ENCODE peak calls at places on chromosomes 7 and 10, in ten cellular contexts. One of them, this sample, is unnamed.

GRCh38 chr10:3066317-3066931 is 924 bp upstream of the PFKP start:
- ATAC-seq in HepG2: no peak
- ATAC-seq in gastrocnemius medialis: no peak
- ATAC-seq in left lung: peak; percentile 4
- ATAC-seq in Panc1: peak; percentile 9
- ATAC-seq in IMR-90: no peak
- ATAC-seq in HCT116: no peak
- ATAC-seq in upper lobe of right lung: peak; percentile 6
- ATAC-seq in lung: no peak
- ATAC-seq in heart right ventricle: peak; percentile 65
- ATAC-seq in this sample: no peak

GRCh38 chr7:76403780-76404494 is 5.6 kb downstream of the SSC4D start:
- ATAC-seq in upper lobe of right lung: peak; percentile 88
- ATAC-seq in HepG2: no peak
- ATAC-seq in heart right ventricle: peak; percentile 51
- ATAC-seq in HCT116: peak; percentile 45
- ATAC-seq in IMR-90: no peak
- ATAC-seq in left lung: peak; percentile 68
- ATAC-seq in lung: peak; percentile 61
- ATAC-seq in Panc1: no peak
- ATAC-seq in gastrocnemius medialis: no peak
- ATAC-seq in this sample: peak; percentile 56

GRCh38 chr7:117673367-117673766 is 193.5 kb downstream of the CFTR start:
- ATAC-seq in lung: peak; percentile 77
- ATAC-seq in HepG2: no peak
- ATAC-seq in gastrocnemius medialis: no peak
- ATAC-seq in Panc1: no peak
- ATAC-seq in left lung: peak; percentile 93
- ATAC-seq in upper lobe of right lung: peak; percentile 93
- ATAC-seq in heart right ventricle: peak; percentile 42
- ATAC-seq in HCT116: no peak
- ATAC-seq in IMR-90: no peak
- ATAC-seq in this sample: no peak

GRCh38 chr7:118152149-118152548 is 31.8 kb upstream of the LSM8 start:
- ATAC-seq in Panc1: no peak
- ATAC-seq in left lung: no peak
- ATAC-seq in gastrocnemius medialis: no peak
- ATAC-seq in IMR-90: no peak
- ATAC-seq in lung: no peak
- ATAC-seq in upper lobe of right lung: no peak
- ATAC-seq in heart right ventricle: no peak
- ATAC-seq in HepG2: no peak
- ATAC-seq in HCT116: no peak
- ATAC-seq in this sample: no peak

GRCh38 chr7:70787772-70788171 is 344.2 kb upstream of the GALNT17 start:
- ATAC-seq in IMR-90: no peak
- ATAC-seq in gastrocnemius medialis: no peak
- ATAC-seq in lung: no peak
- ATAC-seq in left lung: no peak
- ATAC-seq in Panc1: no peak
- ATAC-seq in upper lobe of right lung: no peak
- ATAC-seq in HepG2: no peak
- ATAC-seq in HCT116: no peak
- ATAC-seq in heart right ventricle: no peak
- ATAC-seq in this sample: no peak

GRCh38 chr7:25664593-25664992 is 436.3 kb upstream of the NPVF start:
- ATAC-seq in lung: no peak
- ATAC-seq in HCT116: no peak
- ATAC-seq in Panc1: no peak
- ATAC-seq in gastrocnemius medialis: no peak
- ATAC-seq in HepG2: no peak
- ATAC-seq in IMR-90: no peak
- ATAC-seq in upper lobe of right lung: no peak
- ATAC-seq in left lung: no peak
- ATAC-seq in heart right ventricle: no peak
- ATAC-seq in this sample: no peak

GRCh38 chr7:139105037-139105382 is 4.5 kb downstream of the ZC3HAV1 start:
- ATAC-seq in upper lobe of right lung: no peak
- ATAC-seq in gastrocnemius medialis: no peak
- ATAC-seq in HepG2: no peak
- ATAC-seq in lung: no peak
- ATAC-seq in HCT116: no peak
- ATAC-seq in Panc1: no peak
- ATAC-seq in left lung: no peak
- ATAC-seq in IMR-90: no peak
- ATAC-seq in heart right ventricle: no peak
- ATAC-seq in this sample: no peak

GRCh38 chr10:96334888-96335526 is 23.8 kb downstream of the OPALIN start:
- ATAC-seq in heart right ventricle: peak; percentile 51
- ATAC-seq in gastrocnemius medialis: no peak
- ATAC-seq in lung: no peak
- ATAC-seq in Panc1: peak; percentile 83
- ATAC-seq in HepG2: peak; percentile 76
- ATAC-seq in HCT116: peak; percentile 89
- ATAC-seq in IMR-90: peak; percentile 87
- ATAC-seq in left lung: peak; percentile 79
- ATAC-seq in upper lobe of right lung: peak; percentile 76
- ATAC-seq in this sample: peak; percentile 55

GRCh38 chr10:77832243-77832642 is 94.3 kb downstream of the DLG5 start:
- ATAC-seq in HepG2: no peak
- ATAC-seq in Panc1: no peak
- ATAC-seq in heart right ventricle: no peak
- ATAC-seq in lung: no peak
- ATAC-seq in upper lobe of right lung: peak; percentile 73
- ATAC-seq in gastrocnemius medialis: peak; percentile 25
- ATAC-seq in left lung: peak; percentile 80
- ATAC-seq in HCT116: no peak
- ATAC-seq in IMR-90: no peak
- ATAC-seq in this sample: no peak

GRCh38 chr10:119410361-119411116 is 132.0 kb downstream of the RGS10 start:
- ATAC-seq in left lung: no peak
- ATAC-seq in lung: no peak
- ATAC-seq in Panc1: no peak
- ATAC-seq in IMR-90: no peak
- ATAC-seq in HepG2: peak; percentile 14
- ATAC-seq in heart right ventricle: no peak
- ATAC-seq in HCT116: no peak
- ATAC-seq in gastrocnemius medialis: no peak
- ATAC-seq in upper lobe of right lung: no peak
- ATAC-seq in this sample: no peak

GRCh38 chr7:112067609-112068540 is 138.3 kb downstream of the DOCK4 start:
- ATAC-seq in heart right ventricle: no peak
- ATAC-seq in Panc1: no peak
- ATAC-seq in gastrocnemius medialis: no peak
- ATAC-seq in IMR-90: no peak
- ATAC-seq in HCT116: no peak
- ATAC-seq in upper lobe of right lung: no peak
- ATAC-seq in lung: no peak
- ATAC-seq in left lung: no peak
- ATAC-seq in HepG2: no peak
- ATAC-seq in this sample: no peak

GRCh38 chr7:143479055-143479766 is 1.5 kb downstream of the TAS2R41 start:
- ATAC-seq in lung: no peak
- ATAC-seq in left lung: no peak
- ATAC-seq in gastrocnemius medialis: peak; percentile 63
- ATAC-seq in heart right ventricle: no peak
- ATAC-seq in upper lobe of right lung: no peak
- ATAC-seq in HCT116: no peak
- ATAC-seq in HepG2: no peak
- ATAC-seq in Panc1: no peak
- ATAC-seq in IMR-90: no peak
- ATAC-seq in this sample: no peak

GRCh38 chr10:43162604-43163003 is 24.4 kb downstream of the CSGALNACT2 start:
- ATAC-seq in upper lobe of right lung: no peak
- ATAC-seq in left lung: no peak
- ATAC-seq in HCT116: no peak
- ATAC-seq in IMR-90: no peak
- ATAC-seq in Panc1: no peak
- ATAC-seq in lung: no peak
- ATAC-seq in heart right ventricle: no peak
- ATAC-seq in HepG2: no peak
- ATAC-seq in gastrocnemius medialis: no peak
- ATAC-seq in this sample: no peak

GRCh38 chr10:11256896-11257295 is 239.2 kb downstream of the CELF2 start:
- ATAC-seq in gastrocnemius medialis: no peak
- ATAC-seq in upper lobe of right lung: no peak
- ATAC-seq in IMR-90: no peak
- ATAC-seq in Panc1: no peak
- ATAC-seq in HepG2: no peak
- ATAC-seq in HCT116: no peak
- ATAC-seq in lung: no peak
- ATAC-seq in heart right ventricle: no peak
- ATAC-seq in left lung: no peak
- ATAC-seq in this sample: no peak

GRCh38 chr10:79101560-79101971 is 32.8 kb downstream of the ZMIZ1 start:
- ATAC-seq in HCT116: peak; percentile 26
- ATAC-seq in upper lobe of right lung: no peak
- ATAC-seq in left lung: no peak
- ATAC-seq in heart right ventricle: no peak
- ATAC-seq in IMR-90: no peak
- ATAC-seq in lung: no peak
- ATAC-seq in Panc1: peak; percentile 14
- ATAC-seq in HepG2: no peak
- ATAC-seq in gastrocnemius medialis: peak; percentile 29
- ATAC-seq in this sample: no peak

GRCh38 chr10:48390933-48391845 is 84.7 kb downstream of the MAPK8 start:
- ATAC-seq in upper lobe of right lung: no peak
- ATAC-seq in IMR-90: peak; percentile 74
- ATAC-seq in Panc1: peak; percentile 89
- ATAC-seq in lung: no peak
- ATAC-seq in HepG2: no peak
- ATAC-seq in gastrocnemius medialis: no peak
- ATAC-seq in HCT116: peak; percentile 80
- ATAC-seq in heart right ventricle: peak; percentile 48
- ATAC-seq in left lung: no peak
- ATAC-seq in this sample: no peak

GRCh38 chr7:1691096-1691495 is 21.0 kb downstream of the ELFN1 start:
- ATAC-seq in Panc1: no peak
- ATAC-seq in HepG2: no peak
- ATAC-seq in left lung: no peak
- ATAC-seq in IMR-90: no peak
- ATAC-seq in gastrocnemius medialis: no peak
- ATAC-seq in HCT116: no peak
- ATAC-seq in lung: no peak
- ATAC-seq in heart right ventricle: no peak
- ATAC-seq in upper lobe of right lung: no peak
- ATAC-seq in this sample: no peak

DNA sequence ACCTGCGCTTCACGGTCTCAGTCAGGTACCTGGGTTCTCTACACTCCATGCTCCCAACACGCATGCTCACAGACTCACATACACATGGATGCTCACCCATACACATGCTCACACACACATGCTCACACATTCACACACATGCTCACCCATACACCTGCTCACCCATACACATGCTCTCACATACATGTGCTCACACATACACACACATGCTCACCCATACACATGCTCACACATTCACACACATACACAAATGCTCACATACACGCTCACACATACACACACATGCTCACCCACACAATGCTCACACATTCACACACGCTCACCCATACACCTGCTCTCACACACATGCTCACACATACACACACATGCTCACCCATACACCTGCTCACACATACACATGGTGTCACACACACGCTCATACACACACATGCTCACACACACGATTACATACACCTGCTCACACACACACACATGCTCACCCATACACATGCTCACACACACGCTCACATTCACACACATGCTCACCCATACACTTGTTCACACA is 119.9 kb downstream of the PAXIP1 start:
- ATAC-seq in Panc1: no peak
- ATAC-seq in HCT116: no peak
- ATAC-seq in left lung: no peak
- ATAC-seq in heart right ventricle: no peak
- ATAC-seq in gastrocnemius medialis: no peak
- ATAC-seq in upper lobe of right lung: no peak
- ATAC-seq in lung: no peak
- ATAC-seq in HepG2: no peak
- ATAC-seq in IMR-90: no peak
- ATAC-seq in this sample: no peak
- H3K9me3 ChIP-seq in Panc1: no peaks in the 10 kb centered on the region
- H3K9me3 ChIP-seq in HCT116: peaks cover 5% of the 10 kb centered on the region
- H3K9me3 ChIP-seq in left lung: no peaks in the 10 kb centered on the region
- H3K9me3 ChIP-seq in heart right ventricle: no peaks in the 10 kb centered on the region
- H3K9me3 ChIP-seq in gastrocnemius medialis: no peaks in the 10 kb centered on the region
- H3K9me3 ChIP-seq in upper lobe of right lung: no peaks in the 10 kb centered on the region
- H3K9me3 ChIP-seq in lung: peaks cover 3% of the 10 kb centered on the region
- H3K9me3 ChIP-seq in HepG2: peaks cover 11% of the 10 kb centered on the region
- H3K9me3 ChIP-seq in IMR-90: peaks cover 57% of the 10 kb centered on the region
- H3K9me3 ChIP-seq in this sample: no peaks in the 10 kb centered on the region

GRCh38 chr10:62376064-62377025 is 2.2 kb downstream of the ZNF365 start:
- ATAC-seq in IMR-90: no peak
- ATAC-seq in HCT116: no peak
- ATAC-seq in heart right ventricle: no peak
- ATAC-seq in Panc1: no peak
- ATAC-seq in upper lobe of right lung: no peak
- ATAC-seq in gastrocnemius medialis: no peak
- ATAC-seq in HepG2: no peak
- ATAC-seq in left lung: no peak
- ATAC-seq in lung: no peak
- ATAC-seq in this sample: no peak
- H3K27ac ChIP-seq in IMR-90: no peak overlapping the region
- H3K27ac ChIP-seq in HCT116: no peak overlapping the region
- H3K27ac ChIP-seq in heart right ventricle: no peak overlapping the region
- H3K27ac ChIP-seq in Panc1: peak overlapping the region; percentile 100
- H3K27ac ChIP-seq in upper lobe of right lung: no peak overlapping the region
- H3K27ac ChIP-seq in gastrocnemius medialis: no peak overlapping the region
- H3K27ac ChIP-seq in HepG2: no peak overlapping the region
- H3K27ac ChIP-seq in left lung: no peak overlapping the region
- H3K27ac ChIP-seq in lung: no peak overlapping the region
- H3K27ac ChIP-seq in this sample: no peak overlapping the region

DNA sequence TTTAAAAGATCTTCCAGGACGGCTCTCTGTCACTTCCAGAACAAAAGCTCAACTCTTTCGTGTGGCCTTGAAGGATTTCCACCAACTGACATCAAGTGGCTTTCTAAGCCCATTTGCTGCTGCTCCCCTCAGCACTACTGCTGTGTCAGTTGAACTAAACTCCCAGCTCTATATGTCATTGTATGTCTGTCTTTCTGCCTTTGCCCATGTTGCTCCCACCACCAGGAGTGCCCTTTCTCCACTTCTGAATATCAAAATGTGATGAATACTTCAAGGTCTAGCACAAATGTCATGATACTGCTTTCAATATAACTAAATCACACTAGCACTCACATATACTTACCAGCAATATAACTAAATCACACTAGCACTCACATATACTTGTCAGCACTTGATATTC is 138.3 kb downstream of the ATXN7L1 start:
- ATAC-seq in Panc1: no peak
- ATAC-seq in heart right ventricle: no peak
- ATAC-seq in upper lobe of right lung: no peak
- ATAC-seq in HepG2: no peak
- ATAC-seq in HCT116: peak; percentile 52
- ATAC-seq in left lung: no peak
- ATAC-seq in IMR-90: no peak
- ATAC-seq in lung: no peak
- ATAC-seq in gastrocnemius medialis: no peak
- ATAC-seq in this sample: no peak
- TF ChIP-seq CTCF in Panc1: peak; percentile 16
- TF ChIP-seq CTCF in heart right ventricle: no peak
- TF ChIP-seq CTCF in upper lobe of right lung: no peak
- TF ChIP-seq CTCF in HepG2: no peak
- TF ChIP-seq CTCF in HCT116: peak; percentile 16
- TF ChIP-seq CTCF in left lung: no peak
- TF ChIP-seq CTCF in IMR-90: peak; percentile 16
- TF ChIP-seq CTCF in lung: no peak
- TF ChIP-seq CTCF in gastrocnemius medialis: no peak
- TF ChIP-seq CTCF in this sample: no peak

GRCh38 chr10:58023341-58024073 is 244.2 kb downstream of the IPMK start:
- ATAC-seq in heart right ventricle: no peak
- ATAC-seq in Panc1: peak; percentile 91
- ATAC-seq in HCT116: peak; percentile 47
- ATAC-seq in HepG2: no peak
- ATAC-seq in left lung: peak; percentile 44
- ATAC-seq in gastrocnemius medialis: no peak
- ATAC-seq in lung: no peak
- ATAC-seq in upper lobe of right lung: no peak
- ATAC-seq in IMR-90: peak; percentile 86
- ATAC-seq in this sample: no peak
- H3K9me3 ChIP-seq in heart right ventricle: no peaks in the 10 kb centered on the region
- H3K9me3 ChIP-seq in Panc1: peaks cover 24% of the 10 kb centered on the region
- H3K9me3 ChIP-seq in HCT116: no peaks in the 10 kb centered on the region
- H3K9me3 ChIP-seq in HepG2: no peaks in the 10 kb centered on the region
- H3K9me3 ChIP-seq in left lung: no peaks in the 10 kb centered on the region
- H3K9me3 ChIP-seq in gastrocnemius medialis: no peaks in the 10 kb centered on the region
- H3K9me3 ChIP-seq in lung: no peaks in the 10 kb centered on the region
- H3K9me3 ChIP-seq in upper lobe of right lung: no peaks in the 10 kb centered on the region
- H3K9me3 ChIP-seq in IMR-90: no peaks in the 10 kb centered on the region
- H3K9me3 ChIP-seq in this sample: no peaks in the 10 kb centered on the region

This sample was measured in gastroesophageal sphincter.